ENCODE peak calls at places on chromosome 19, in four cellular contexts. C, Z, A and R are unnamed samples.

GRCh38 chr19:11191934-11192333 is 5.4 kb downstream of the KANK2 start:
- DNase-seq in C (no peak), Z (no peak), A (no peak), R (no peak)

GRCh38 chr19:48686103-48686502 is 9.7 kb upstream of the FUT2 start:
- DNase-seq in C (no peak), Z (no peak), A (no peak), R (no peak)

GRCh38 chr19:4294389-4294788 is 7.8 kb downstream of the TMIGD2 start:
- DNase-seq in C (no peak), Z (no peak), A (no peak), R (no peak)

GRCh38 chr19:7914099-7914498 is 531 bp upstream of the TGFBR3L start:
- DNase-seq in C (no peak), Z (no peak), A (no peak), R (no peak)

GRCh38 chr19:15195987-15196682 is 4.7 kb downstream of the NOTCH3 start:
- DNase-seq in C (no peak), Z (no peak), A (no peak), R (no peak)

GRCh38 chr19:6181119-6181518 is 45.7 kb downstream of the ACSBG2 start:
- DNase-seq in C (no peak), Z (no peak), A (no peak), R (no peak)

GRCh38 chr19:10033614-10034013 is 20.3 kb downstream of the RDH8 start:
- DNase-seq in C (no peak), Z (no peak), A (no peak), R (no peak)

GRCh38 chr19:55353803-55354697 is 469 bp downstream of the COX6B2 start:
- DNase-seq in C (no peak), Z (peak), A (peak), R (peak)

GRCh38 chr19:36371886-36372285 is 7.1 kb downstream of the ZFP14 start:
- DNase-seq in C (no peak), Z (no peak), A (no peak), R (no peak)

GRCh38 chr19:35266904-35267817 is 1.6 kb upstream of the USF2 start:
- DNase-seq in C (no peak), Z (peak), A (peak), R (no peak)

GRCh38 chr19:10800488-10800887 is 35.5 kb downstream of the TMED1 start:
- DNase-seq in C (no peak), Z (no peak), A (no peak), R (no peak)

GRCh38 chr19:51887522-51888498 is at the start of gene ZNF577:
- DNase-seq in C (peak), Z (peak), A (peak), R (peak)

GRCh38 chr19:43439183-43440063 is 24.7 kb downstream of the TEX101 start:
- DNase-seq in C (no peak), Z (peak), A (no peak), R (peak)

GRCh38 chr19:55259540-55260210 is 858 bp upstream of the PPP6R1 start:
- DNase-seq in C (no peak), Z (no peak), A (peak), R (no peak)

GRCh38 chr19:42038675-42039074 is 31.3 kb downstream of the GRIK5 start:
- DNase-seq in C (no peak), Z (no peak), A (no peak), R (no peak)

GRCh38 chr19:4455742-4456565 is 1.6 kb downstream of the UBXN6 start:
- DNase-seq in C (no peak), Z (no peak), A (peak), R (no peak)

GRCh38 chr19:35040826-35041547 is 534 bp upstream of the HPN start:
- DNase-seq in C (peak), Z (no peak), A (peak), R (no peak)

GRCh38 chr19:52901842-52902241 is 4.4 kb upstream of the ZNF320 start:
- DNase-seq in C (no peak), Z (no peak), A (no peak), R (no peak)

GRCh38 chr19:50333235-50333736 is 4.1 kb upstream of the KCNC3 start:
- DNase-seq in C (peak), Z (peak), A (peak), R (peak)
- H3K27ac ChIP-seq in C (peak), Z (peak), A (no peak), R (peak)

GRCh38 chr19:29807178-29807577 is 4.6 kb upstream of the CCNE1 start:
- DNase-seq in C (no peak), Z (no peak), A (no peak), R (no peak)
- H3K27ac ChIP-seq in C (no peak), Z (no peak), A (no peak), R (no peak)

GRCh38 chr19:17237747-17238706 is 7.7 kb downstream of the NR2F6 start:
- DNase-seq in C (no peak), Z (no peak), A (no peak), R (no peak)

GRCh38 chr19:17234911-17235617 is 9.0 kb downstream of the OCEL1 start:
- DNase-seq in C (no peak), Z (peak), A (peak), R (peak)

GRCh38 chr19:17236831-17237543 is 8.7 kb downstream of the NR2F6 start:
- DNase-seq in C (no peak), Z (no peak), A (no peak), R (no peak)

GRCh38 chr19:17235618-17236413 is 9.8 kb downstream of the OCEL1 start:
- DNase-seq in C (no peak), Z (peak), A (peak), R (peak)

DNA sequence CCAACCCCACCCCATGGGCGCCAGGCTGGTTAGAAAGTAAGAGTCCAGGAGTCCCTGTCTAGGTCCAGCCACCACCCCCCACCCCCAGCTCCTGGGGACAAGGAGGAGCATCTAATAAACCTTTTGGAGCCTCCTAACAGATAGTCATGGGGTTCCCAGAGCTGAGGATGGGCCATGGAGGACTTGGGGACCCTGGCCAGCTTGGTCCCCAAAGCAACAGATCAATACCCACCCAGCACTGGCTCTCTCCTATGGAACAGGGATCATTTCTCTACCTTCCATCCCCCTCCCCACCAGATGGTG is 9.4 kb downstream of the NR2F6 start:
- DNase-seq in C (no peak), Z (no peak), A (no peak), R (no peak)
- H3K27ac ChIP-seq in C (peak), Z (no peak), A (peak), R (no peak)

GRCh38 chr19:18477974-18478373 is 40.0 kb upstream of the ISYNA1 start:
- DNase-seq in C (no peak), Z (no peak), A (no peak), R (no peak)
- H3K27ac ChIP-seq in C (peak), Z (peak), A (no peak), R (peak)

GRCh38 chr19:46116121-46116520 is 8.4 kb downstream of the IGFL3 start:
- DNase-seq in C (no peak), Z (no peak), A (no peak), R (no peak)
- H3K27ac ChIP-seq in C (no peak), Z (no peak), A (no peak), R (no peak)

DNA sequence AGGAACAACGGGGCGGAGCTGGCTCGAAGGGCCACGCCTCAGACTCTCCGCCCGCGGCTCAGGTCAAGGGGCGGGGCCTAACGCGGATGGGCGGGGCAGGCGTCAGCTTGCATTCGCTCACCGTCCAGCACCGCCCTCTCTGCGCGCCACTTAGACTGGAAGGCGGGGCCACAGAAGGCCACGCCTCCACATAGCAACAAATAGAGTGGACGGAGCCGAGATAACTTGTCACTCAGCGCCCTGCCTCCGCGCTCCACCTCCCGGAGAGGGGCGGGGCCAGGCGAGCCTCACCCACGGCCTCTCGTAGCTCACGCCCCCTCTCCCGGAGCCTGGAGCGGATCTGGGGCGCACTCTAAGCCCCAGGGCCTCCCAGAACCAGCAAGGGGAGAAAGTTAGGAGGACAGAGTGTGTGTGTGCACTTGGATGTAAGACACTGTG is 255 bp upstream of the BLVRB start:
- DNase-seq in C (peak), Z (peak), A (peak), R (peak)
- H3K27ac ChIP-seq in C (peak), Z (no peak), A (peak), R (peak)

GRCh38 chr19:13998426-13998825 is 7.7 kb downstream of the RFX1 start:
- DNase-seq in C (no peak), Z (no peak), A (no peak), R (no peak)

GRCh38 chr19:13997637-13997962 is 8.5 kb downstream of the RFX1 start:
- DNase-seq in C (no peak), Z (no peak), A (no peak), R (no peak)

GRCh38 chr19:13995017-13995728 is 10.9 kb downstream of the RFX1 start:
- DNase-seq in C (no peak), Z (no peak), A (no peak), R (no peak)

GRCh38 chr19:13996928-13997636 is 9.0 kb downstream of the RFX1 start:
- DNase-seq in C (no peak), Z (no peak), A (no peak), R (no peak)

DNA sequence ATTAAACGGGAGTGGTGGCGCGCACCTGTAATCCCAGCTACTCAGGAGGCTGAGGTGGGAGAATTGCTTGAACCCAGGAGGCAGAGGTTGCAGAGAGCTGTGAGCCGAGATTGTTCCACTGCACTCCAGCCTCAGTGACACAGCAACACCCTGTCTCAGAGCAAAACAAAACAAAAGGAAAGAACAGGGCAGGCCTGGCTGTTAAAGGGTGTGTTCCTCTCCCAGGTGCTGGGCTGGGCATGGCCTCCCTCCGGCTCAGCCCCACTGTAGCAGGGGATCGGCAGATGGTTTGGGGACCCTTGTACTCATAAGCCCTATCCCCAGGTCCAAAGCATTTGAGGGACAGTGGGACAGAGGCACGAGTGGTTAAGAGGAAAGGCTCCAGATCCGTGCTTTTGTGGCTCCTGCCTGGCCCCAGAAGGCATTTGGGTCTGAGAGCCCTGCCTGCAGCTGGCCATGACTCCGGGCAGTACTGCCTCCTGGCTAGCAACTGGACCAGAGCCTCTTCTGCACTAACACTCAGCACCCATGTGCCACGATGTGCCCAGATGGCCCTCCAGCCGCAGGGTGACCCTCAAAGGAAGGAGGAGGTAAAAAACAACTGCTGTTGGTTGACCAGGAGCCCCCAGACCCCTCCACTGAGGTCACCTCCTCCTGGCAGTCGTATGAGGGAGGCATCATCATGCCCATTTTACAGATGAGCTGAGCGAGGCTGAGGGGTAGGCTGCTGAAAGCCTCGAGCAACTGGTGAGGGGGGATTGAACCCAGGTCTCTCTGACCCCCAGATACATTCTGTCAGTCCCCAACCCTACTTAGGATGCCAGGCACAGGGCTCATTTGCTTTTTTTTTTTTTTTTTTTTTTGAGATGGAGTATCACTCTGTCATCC is 10.0 kb downstream of the RFX1 start:
- DNase-seq in C (no peak), Z (no peak), A (no peak), R (no peak)
- H3K27ac ChIP-seq in C (no peak), Z (no peak), A (no peak), R (no peak)

GRCh38 chr19:33207040-33207620 is 13.0 kb downstream of the LRP3 start:
- DNase-seq in C (no peak), Z (no peak), A (no peak), R (no peak)
- H3K27ac ChIP-seq in C (no peak), Z (no peak), A (no peak), R (no peak)

GRCh38 chr19:1387684-1388636 is 4.3 kb downstream of the NDUFS7 start:
- DNase-seq in C (no peak), Z (no peak), A (no peak), R (no peak)

GRCh38 chr19:1385816-1386215 is 2.1 kb downstream of the NDUFS7 start:
- DNase-seq in C (no peak), Z (no peak), A (no peak), R (no peak)

GRCh38 chr19:1389033-1389940 is 5.6 kb downstream of the NDUFS7 start:
- DNase-seq in C (no peak), Z (no peak), A (no peak), R (no peak)

GRCh38 chr19:1388637-1389026 is 4.9 kb downstream of the NDUFS7 start:
- DNase-seq in C (no peak), Z (no peak), A (no peak), R (no peak)

GRCh38 chr19:1386945-1387683 is 3.4 kb downstream of the NDUFS7 start:
- DNase-seq in C (no peak), Z (no peak), A (no peak), R (no peak)
- H3K27ac ChIP-seq in C (no peak), Z (no peak), A (no peak), R (peak)

DNA sequence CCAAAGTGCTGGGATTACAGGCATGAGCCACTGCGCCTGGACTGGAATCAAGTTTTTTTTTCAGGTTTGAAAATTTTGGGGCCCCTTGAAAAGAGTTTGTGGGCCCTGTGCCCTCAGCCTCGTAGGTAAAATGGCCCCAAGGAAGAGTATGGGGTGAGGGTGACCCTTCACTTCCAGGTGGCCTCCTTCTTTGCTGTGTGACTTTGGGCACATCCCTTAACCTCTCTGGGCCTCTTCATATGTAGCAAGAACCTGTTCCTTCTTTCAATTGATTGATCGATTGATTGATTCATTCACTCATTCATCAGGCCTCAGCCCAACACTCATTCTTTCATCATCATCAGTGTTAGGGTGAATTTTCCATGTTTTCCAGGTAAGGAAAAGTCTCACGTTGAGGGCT is 3.4 kb upstream of the TMEM221 start:
- DNase-seq in C (no peak), Z (no peak), A (no peak), R (no peak)
- H3K27ac ChIP-seq in C (no peak), Z (no peak), A (no peak), R (no peak)